ENCODE peak calls at places on chromosomes 2 and 18, in six cellular contexts. O is transverse colon; V is NCI-H2171 treated with DMSO at 0.1 percent for 48 hours; C is occipital lobe; X is pons; T is activated naive CD8-positive, alpha-beta T cell treated with anti-CD3 and anti-CD28 coated beads for 36 hours. Z is an unnamed sample.

GRCh38 chr18:67261931-67262552 is 254.5 kb downstream of the DSEL start:
- DNase-seq in T (no peak), X (no peak), V (no peak), C (no peak), O (no peak), Z (no peak)

GRCh38 chr18:69217271-69217670 is 183.4 kb upstream of the DOK6 start:
- DNase-seq in C (no peak), O (no peak), T (no peak), X (no peak), V (peak), Z (no peak)

GRCh38 chr2:101520246-101520645 is 45.3 kb upstream of the RFX8 start:
- DNase-seq in X (no peak), T (no peak), V (no peak), C (no peak), O (no peak), Z (no peak)

GRCh38 chr2:120353931-120354330 is 8.0 kb downstream of the INHBB start:
- DNase-seq in O (no peak), X (no peak), C (no peak), T (no peak), V (no peak), Z (no peak)

GRCh38 chr18:14089176-14089575 is 43.1 kb downstream of the ZNF519 start:
- DNase-seq in O (no peak), C (no peak), X (peak), V (no peak), T (no peak), Z (no peak)

GRCh38 chr2:47295981-47296350 is 107.0 kb upstream of the MSH2 start:
- DNase-seq in C (no peak), T (no peak), X (no peak), O (no peak), V (no peak), Z (no peak)

GRCh38 chr18:30352551-30353168 is 689.9 kb downstream of the DSC3 start:
- DNase-seq in X (no peak), O (no peak), V (no peak), T (no peak), C (no peak), Z (no peak)

GRCh38 chr2:106160786-106161261 is 33.3 kb downstream of the UXS1 start:
- DNase-seq in V (peak), T (peak), C (no peak), O (no peak), X (no peak), Z (no peak)

GRCh38 chr2:71453404-71454220 is at the start of gene DYSF:
- DNase-seq in T (peak), V (peak), O (peak), X (no peak), C (no peak), Z (no peak)

GRCh38 chr2:9333591-9334171 is 89.6 kb downstream of the ITGB1BP1 start:
- DNase-seq in V (no peak), C (peak), O (peak), X (peak), T (no peak), Z (no peak)

GRCh38 chr2:46009315-46009714 is 287.9 kb upstream of the EPAS1 start:
- DNase-seq in O (no peak), C (no peak), V (no peak), X (no peak), T (no peak), Z (no peak)

GRCh38 chr2:210169871-210170441 is 1.3 kb downstream of the KANSL1L start:
- DNase-seq in X (no peak), O (no peak), T (peak), V (no peak), C (no peak), Z (no peak)

GRCh38 chr2:47061989-47062678 is 93.0 kb downstream of the STPG4 start:
- DNase-seq in T (no peak), V (peak), C (no peak), O (no peak), X (no peak), Z (no peak)

GRCh38 chr2:120476141-120476540 is 130.2 kb downstream of the INHBB start:
- DNase-seq in C (no peak), V (no peak), X (no peak), T (no peak), O (no peak), Z (no peak)

GRCh38 chr2:59312967-59313943 is 1072.1 kb upstream of the FANCL start:
- DNase-seq in X (no peak), V (no peak), C (no peak), O (no peak), T (no peak), Z (no peak)

GRCh38 chr18:54043484-54044256 is 180.8 kb downstream of the MBD2 start:
- DNase-seq in T (no peak), C (no peak), X (no peak), O (no peak), V (no peak), Z (no peak)

GRCh38 chr18:7603259-7604000 is 36.3 kb downstream of the PTPRM start:
- DNase-seq in X (peak), V (no peak), C (no peak), T (no peak), O (no peak), Z (no peak)

GRCh38 chr2:150255528-150255927 is 231.9 kb downstream of the RND3 start:
- DNase-seq in T (no peak), X (no peak), C (no peak), V (no peak), O (no peak), Z (no peak)

GRCh38 chr18:13178976-13179375 is 39.6 kb upstream of the LDLRAD4 start:
- DNase-seq in T (no peak), V (no peak), X (no peak), C (no peak), O (no peak), Z (no peak)

GRCh38 chr2:62794791-62795190 is 89.3 kb downstream of the EHBP1 start:
- DNase-seq in C (no peak), O (no peak), V (peak), T (no peak), X (no peak), Z (no peak)

GRCh38 chr2:97932975-97933662 is 62.6 kb downstream of the TMEM131 start:
- DNase-seq in O (no peak), C (no peak), V (no peak), T (no peak), X (no peak), Z (no peak)